ENCODE peak calls at places on chromosome 18, in seven cellular contexts. One of them, this sample, is unnamed.

GRCh38 chr18:32907656-32908441 is 135.0 kb upstream of the KLHL14 start:
- DNase-seq in BJ: no peak
- DNase-seq in choroid plexus epithelial cell: no peak
- DNase-seq in A673: no peak
- DNase-seq in fibroblast of mammary gland: no peak
- DNase-seq in neural progenitor cell: no peak
- DNase-seq in aorta: no peak
- DNase-seq in this sample: no peak

GRCh38 chr18:3857544-3857943 is 407.6 kb downstream of the TGIF1 start:
- DNase-seq in BJ: no peak
- DNase-seq in choroid plexus epithelial cell: no peak
- DNase-seq in A673: peak
- DNase-seq in fibroblast of mammary gland: peak
- DNase-seq in neural progenitor cell: no peak
- DNase-seq in aorta: no peak
- DNase-seq in this sample: no peak

GRCh38 chr18:79935925-79936324 is 15.5 kb downstream of the SLC66A2 start:
- DNase-seq in BJ: no peak
- DNase-seq in choroid plexus epithelial cell: no peak
- DNase-seq in A673: no peak
- DNase-seq in fibroblast of mammary gland: no peak
- DNase-seq in neural progenitor cell: no peak
- DNase-seq in aorta: peak
- DNase-seq in this sample: no peak

GRCh38 chr18:7592305-7593071 is 25.4 kb downstream of the PTPRM start:
- DNase-seq in BJ: no peak
- DNase-seq in choroid plexus epithelial cell: no peak
- DNase-seq in A673: no peak
- DNase-seq in fibroblast of mammary gland: no peak
- DNase-seq in neural progenitor cell: peak
- DNase-seq in aorta: no peak
- DNase-seq in this sample: no peak

GRCh38 chr18:22822024-22822423 is 111.1 kb upstream of the RBBP8 start:
- DNase-seq in BJ: no peak
- DNase-seq in choroid plexus epithelial cell: peak
- DNase-seq in A673: peak
- DNase-seq in fibroblast of mammary gland: peak
- DNase-seq in neural progenitor cell: peak
- DNase-seq in aorta: no peak
- DNase-seq in this sample: peak

GRCh38 chr18:49008156-49008555 is 57.4 kb upstream of the SMAD7 start:
- DNase-seq in BJ: no peak
- DNase-seq in choroid plexus epithelial cell: no peak
- DNase-seq in A673: no peak
- DNase-seq in fibroblast of mammary gland: no peak
- DNase-seq in neural progenitor cell: no peak
- DNase-seq in aorta: peak
- DNase-seq in this sample: no peak

GRCh38 chr18:54229660-54230059 is 5.2 kb upstream of the MBD2 start:
- DNase-seq in BJ: no peak
- DNase-seq in choroid plexus epithelial cell: no peak
- DNase-seq in A673: no peak
- DNase-seq in fibroblast of mammary gland: no peak
- DNase-seq in neural progenitor cell: no peak
- DNase-seq in aorta: no peak
- DNase-seq in this sample: no peak

GRCh38 chr18:22254088-22254487 is 84.7 kb downstream of the GATA6 start:
- DNase-seq in BJ: no peak
- DNase-seq in choroid plexus epithelial cell: no peak
- DNase-seq in A673: no peak
- DNase-seq in fibroblast of mammary gland: no peak
- DNase-seq in neural progenitor cell: no peak
- DNase-seq in aorta: no peak
- DNase-seq in this sample: no peak

GRCh38 chr18:31506024-31506742 is 8.2 kb downstream of the DSG2 start:
- DNase-seq in BJ: no peak
- DNase-seq in choroid plexus epithelial cell: peak
- DNase-seq in A673: no peak
- DNase-seq in fibroblast of mammary gland: peak
- DNase-seq in neural progenitor cell: no peak
- DNase-seq in aorta: no peak
- DNase-seq in this sample: no peak

GRCh38 chr18:37565138-37565984 is at the start of gene CELF4:
- DNase-seq in BJ: no peak
- DNase-seq in choroid plexus epithelial cell: no peak
- DNase-seq in A673: peak
- DNase-seq in fibroblast of mammary gland: peak
- DNase-seq in neural progenitor cell: peak
- DNase-seq in aorta: no peak
- DNase-seq in this sample: no peak

GRCh38 chr18:35775887-35776286 is 194.3 kb downstream of the GALNT1 start:
- DNase-seq in BJ: no peak
- DNase-seq in choroid plexus epithelial cell: peak
- DNase-seq in A673: peak
- DNase-seq in fibroblast of mammary gland: peak
- DNase-seq in neural progenitor cell: peak
- DNase-seq in aorta: no peak
- DNase-seq in this sample: peak

GRCh38 chr18:74936343-74936742 is 272.6 kb downstream of the PTGR3 start:
- DNase-seq in BJ: no peak
- DNase-seq in choroid plexus epithelial cell: no peak
- DNase-seq in A673: no peak
- DNase-seq in fibroblast of mammary gland: no peak
- DNase-seq in neural progenitor cell: no peak
- DNase-seq in aorta: no peak
- DNase-seq in this sample: no peak

GRCh38 chr18:54616220-54616848 is 25.3 kb downstream of the DYNAP start:
- DNase-seq in BJ: no peak
- DNase-seq in choroid plexus epithelial cell: no peak
- DNase-seq in A673: no peak
- DNase-seq in fibroblast of mammary gland: no peak
- DNase-seq in neural progenitor cell: no peak
- DNase-seq in aorta: no peak
- DNase-seq in this sample: no peak

GRCh38 chr18:27996792-27997191 is 180.1 kb downstream of the CDH2 start:
- DNase-seq in BJ: no peak
- DNase-seq in choroid plexus epithelial cell: peak
- DNase-seq in A673: peak
- DNase-seq in fibroblast of mammary gland: peak
- DNase-seq in neural progenitor cell: no peak
- DNase-seq in aorta: no peak
- DNase-seq in this sample: peak

GRCh38 chr18:9096698-9097097 is 5.8 kb upstream of the NDUFV2 start:
- DNase-seq in BJ: no peak
- DNase-seq in choroid plexus epithelial cell: no peak
- DNase-seq in A673: no peak
- DNase-seq in fibroblast of mammary gland: no peak
- DNase-seq in neural progenitor cell: no peak
- DNase-seq in aorta: no peak
- DNase-seq in this sample: no peak

GRCh38 chr18:58013241-58014211 is 30.5 kb upstream of the NEDD4L start:
- DNase-seq in BJ: no peak
- DNase-seq in choroid plexus epithelial cell: no peak
- DNase-seq in A673: no peak
- DNase-seq in fibroblast of mammary gland: peak
- DNase-seq in neural progenitor cell: no peak
- DNase-seq in aorta: no peak
- DNase-seq in this sample: no peak

GRCh38 chr18:8188196-8188595 is 421.0 kb upstream of the RAB12 start:
- DNase-seq in BJ: no peak
- DNase-seq in choroid plexus epithelial cell: peak
- DNase-seq in A673: no peak
- DNase-seq in fibroblast of mammary gland: peak
- DNase-seq in neural progenitor cell: no peak
- DNase-seq in aorta: no peak
- DNase-seq in this sample: no peak

GRCh38 chr18:32301361-32301760 is 111.5 kb downstream of the MEP1B start:
- DNase-seq in BJ: no peak
- DNase-seq in choroid plexus epithelial cell: no peak
- DNase-seq in A673: no peak
- DNase-seq in fibroblast of mammary gland: no peak
- DNase-seq in neural progenitor cell: no peak
- DNase-seq in aorta: no peak
- DNase-seq in this sample: no peak

GRCh38 chr18:49168970-49169619 is 218.3 kb upstream of the SMAD7 start:
- DNase-seq in BJ: no peak
- DNase-seq in choroid plexus epithelial cell: no peak
- DNase-seq in A673: no peak
- DNase-seq in fibroblast of mammary gland: no peak
- DNase-seq in neural progenitor cell: no peak
- DNase-seq in aorta: no peak
- DNase-seq in this sample: no peak

GRCh38 chr18:48302736-48303135 is 106.4 kb downstream of the ZBTB7C start:
- DNase-seq in BJ: no peak
- DNase-seq in choroid plexus epithelial cell: no peak
- DNase-seq in A673: no peak
- DNase-seq in fibroblast of mammary gland: no peak
- DNase-seq in neural progenitor cell: no peak
- DNase-seq in aorta: no peak
- DNase-seq in this sample: no peak

GRCh38 chr18:44713435-44713834 is 32.7 kb downstream of the SETBP1 start:
- DNase-seq in BJ: no peak
- DNase-seq in choroid plexus epithelial cell: no peak
- DNase-seq in A673: no peak
- DNase-seq in fibroblast of mammary gland: no peak
- DNase-seq in neural progenitor cell: no peak
- DNase-seq in aorta: no peak
- DNase-seq in this sample: no peak
- H3K4me3 ChIP-seq in BJ: no peak
- H3K4me3 ChIP-seq in choroid plexus epithelial cell: no peak
- H3K4me3 ChIP-seq in A673: no peak
- H3K4me3 ChIP-seq in fibroblast of mammary gland: no peak
- H3K4me3 ChIP-seq in neural progenitor cell: no peak
- H3K4me3 ChIP-seq in aorta: no peak
- H3K4me3 ChIP-seq in this sample: no peak

GRCh38 chr18:46566111-46566510 is 90.9 kb downstream of the LOXHD1 start:
- DNase-seq in BJ: no peak
- DNase-seq in choroid plexus epithelial cell: no peak
- DNase-seq in A673: no peak
- DNase-seq in fibroblast of mammary gland: no peak
- DNase-seq in neural progenitor cell: no peak
- DNase-seq in aorta: no peak
- DNase-seq in this sample: no peak
- H3K4me3 ChIP-seq in BJ: no peak
- H3K4me3 ChIP-seq in choroid plexus epithelial cell: no peak
- H3K4me3 ChIP-seq in A673: no peak
- H3K4me3 ChIP-seq in fibroblast of mammary gland: no peak
- H3K4me3 ChIP-seq in neural progenitor cell: no peak
- H3K4me3 ChIP-seq in aorta: no peak
- H3K4me3 ChIP-seq in this sample: no peak

DNA sequence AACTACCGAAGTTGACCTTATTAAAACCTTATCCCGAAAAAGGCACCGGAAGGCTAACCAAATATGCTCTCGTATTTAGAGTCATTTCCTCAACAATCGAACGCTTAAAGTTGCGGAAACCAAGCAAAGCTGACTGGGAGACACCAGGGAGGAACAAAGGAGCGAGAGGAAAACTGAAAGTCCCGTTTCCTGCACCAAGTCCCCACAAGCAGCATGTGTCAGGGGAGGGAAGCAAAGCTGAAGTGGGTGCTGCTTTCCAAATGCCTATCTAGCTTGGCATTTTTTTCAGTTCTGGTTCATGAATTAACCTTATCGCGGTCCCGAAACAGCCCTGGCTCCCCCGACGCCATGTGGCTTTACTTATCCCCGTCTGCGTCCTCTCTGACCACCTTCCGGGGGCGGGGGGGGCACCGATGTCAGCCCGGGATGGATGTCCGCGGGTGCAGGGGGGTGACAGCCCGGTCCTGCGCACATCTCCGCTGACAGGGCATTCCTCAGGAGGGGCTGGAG is 44.1 kb downstream of the ZNF516 start:
- DNase-seq in BJ: no peak
- DNase-seq in choroid plexus epithelial cell: peak
- DNase-seq in A673: peak
- DNase-seq in fibroblast of mammary gland: peak
- DNase-seq in neural progenitor cell: peak
- DNase-seq in aorta: peak
- DNase-seq in this sample: no peak
- H3K4me3 ChIP-seq in BJ: peak
- H3K4me3 ChIP-seq in choroid plexus epithelial cell: peak
- H3K4me3 ChIP-seq in A673: peak
- H3K4me3 ChIP-seq in fibroblast of mammary gland: peak
- H3K4me3 ChIP-seq in neural progenitor cell: peak
- H3K4me3 ChIP-seq in aorta: peak
- H3K4me3 ChIP-seq in this sample: peak

GRCh38 chr18:72863754-72864153 is 4.0 kb downstream of the NETO1 start:
- DNase-seq in BJ: no peak
- DNase-seq in choroid plexus epithelial cell: no peak
- DNase-seq in A673: no peak
- DNase-seq in fibroblast of mammary gland: no peak
- DNase-seq in neural progenitor cell: no peak
- DNase-seq in aorta: no peak
- DNase-seq in this sample: no peak

GRCh38 chr18:72868666-72869661 is 1.2 kb upstream of the NETO1 start:
- DNase-seq in BJ: no peak
- DNase-seq in choroid plexus epithelial cell: no peak
- DNase-seq in A673: peak
- DNase-seq in fibroblast of mammary gland: no peak
- DNase-seq in neural progenitor cell: peak
- DNase-seq in aorta: no peak
- DNase-seq in this sample: no peak

GRCh38 chr18:72866901-72867701 is 686 bp downstream of the NETO1 start:
- DNase-seq in BJ: no peak
- DNase-seq in choroid plexus epithelial cell: peak
- DNase-seq in A673: peak
- DNase-seq in fibroblast of mammary gland: no peak
- DNase-seq in neural progenitor cell: peak
- DNase-seq in aorta: no peak
- DNase-seq in this sample: no peak

GRCh38 chr18:72867721-72868665 is at the start of gene NETO1:
- DNase-seq in BJ: no peak
- DNase-seq in choroid plexus epithelial cell: peak
- DNase-seq in A673: peak
- DNase-seq in fibroblast of mammary gland: no peak
- DNase-seq in neural progenitor cell: peak
- DNase-seq in aorta: no peak
- DNase-seq in this sample: no peak

GRCh38 chr18:72866572-72866900 is 1.3 kb downstream of the NETO1 start:
- DNase-seq in BJ: no peak
- DNase-seq in choroid plexus epithelial cell: no peak
- DNase-seq in A673: no peak
- DNase-seq in fibroblast of mammary gland: no peak
- DNase-seq in neural progenitor cell: no peak
- DNase-seq in aorta: no peak
- DNase-seq in this sample: no peak
- H3K4me3 ChIP-seq in BJ: peak
- H3K4me3 ChIP-seq in choroid plexus epithelial cell: no peak
- H3K4me3 ChIP-seq in A673: peak
- H3K4me3 ChIP-seq in fibroblast of mammary gland: no peak
- H3K4me3 ChIP-seq in neural progenitor cell: peak
- H3K4me3 ChIP-seq in aorta: no peak
- H3K4me3 ChIP-seq in this sample: peak

This sample was measured in astrocyte of the cerebellum.